ENCODE peak calls at places on chromosome 6, in five cellular contexts. V, H, W, T and J are unnamed samples.

GRCh38 chr6:47407295-47408281 is 70.0 kb upstream of the CD2AP start:
- ATAC-seq in V (no peak), H (peak), W (peak), T (no peak), J (no peak)

GRCh38 chr6:11535801-11536230 is 1.7 kb upstream of the TMEM170B start:
- ATAC-seq in V (no peak), H (no peak), W (no peak), T (no peak), J (no peak)

GRCh38 chr6:170405311-170405975 is 98.9 kb downstream of the FAM120B start:
- ATAC-seq in V (no peak), H (no peak), W (peak), T (no peak), J (no peak)

GRCh38 chr6:41374618-41375590 is 39.5 kb downstream of the NCR2 start:
- ATAC-seq in V (no peak), H (no peak), W (no peak), T (no peak), J (no peak)

GRCh38 chr6:116528800-116529199 is 16.7 kb downstream of the TRAPPC3L start:
- ATAC-seq in V (no peak), H (peak), W (no peak), T (no peak), J (no peak)

GRCh38 chr6:85868685-85869084 is 226.0 kb upstream of the SYNCRIP start:
- ATAC-seq in V (no peak), H (no peak), W (no peak), T (no peak), J (no peak)

GRCh38 chr6:43496370-43497128 is 13.6 kb downstream of the LRRC73 start:
- ATAC-seq in V (no peak), H (peak), W (peak), T (no peak), J (peak)

GRCh38 chr6:137702791-137703424 is 164.2 kb upstream of the TNFAIP3 start:
- ATAC-seq in V (peak), H (peak), W (no peak), T (no peak), J (no peak)

GRCh38 chr6:129695373-129696027 is 14.5 kb downstream of the ARHGAP18 start:
- ATAC-seq in V (no peak), H (no peak), W (peak), T (peak), J (no peak)

GRCh38 chr6:15200087-15200486 is 45.8 kb upstream of the JARID2 start:
- ATAC-seq in V (no peak), H (no peak), W (no peak), T (no peak), J (no peak)

GRCh38 chr6:79981647-79982046 is 22.8 kb upstream of the TTK start:
- ATAC-seq in V (no peak), H (no peak), W (no peak), T (no peak), J (no peak)

GRCh38 chr6:168158280-168158979 is 79.4 kb upstream of the FRMD1 start:
- ATAC-seq in V (no peak), H (no peak), W (peak), T (no peak), J (no peak)

GRCh38 chr6:152750694-152751093 is at the start of gene VIP:
- ATAC-seq in V (no peak), H (no peak), W (peak), T (no peak), J (no peak)

GRCh38 chr6:116066789-116067188 is 6.1 kb upstream of the FRK start:
- ATAC-seq in V (no peak), H (no peak), W (no peak), T (no peak), J (no peak)

GRCh38 chr6:93417421-93417996 is 1.9 kb downstream of the EPHA7 start:
- ATAC-seq in V (no peak), H (peak), W (no peak), T (no peak), J (no peak)

GRCh38 chr6:105952762-105953700 is 133.1 kb upstream of the PRDM1 start:
- ATAC-seq in V (no peak), H (no peak), W (no peak), T (no peak), J (no peak)

GRCh38 chr6:15897063-15897934 is 231.6 kb upstream of the MYLIP start:
- ATAC-seq in V (peak), H (peak), W (peak), T (no peak), J (peak)

GRCh38 chr6:6176829-6177228 is 143.6 kb downstream of the F13A1 start:
- ATAC-seq in V (no peak), H (no peak), W (no peak), T (no peak), J (no peak)

GRCh38 chr6:10962673-10963072 is 75.8 kb downstream of the SYCP2L start:
- ATAC-seq in V (no peak), H (peak), W (peak), T (no peak), J (no peak)

GRCh38 chr6:43495409-43495941 is 14.7 kb downstream of the LRRC73 start:
- ATAC-seq in V (no peak), H (no peak), W (no peak), T (no peak), J (no peak)

GRCh38 chr6:36353411-36353915 is 16.8 kb upstream of the BNIP5 start:
- ATAC-seq in V (no peak), H (no peak), W (peak), T (no peak), J (no peak)

GRCh38 chr6:56642366-56643261 is at the start of gene DST:
- ATAC-seq in V (peak), H (peak), W (peak), T (no peak), J (peak)